ENCODE peak calls at places on chromosomes 7 and 10, in five cellular contexts. W is trophoblast cell; F is naive thymus-derived CD4-positive, alpha-beta T cell; U is fibroblast of lung; Z is neuronal stem cell. M is an unnamed sample.

GRCh38 chr7:101862280-101863220 is 45.1 kb downstream of the CUX1 start:
- DNase-seq in U (peak; percentile 34), F (no peak), W (no peak), Z (no peak), M (no peak)

GRCh38 chr10:9825491-9826018 is 1192.1 kb upstream of the CELF2 start:
- DNase-seq in W (peak; percentile 98), U (no peak), Z (no peak), F (no peak), M (no peak)

GRCh38 chr7:67302113-67303039 is 305.7 kb downstream of the TYW1 start:
- DNase-seq in Z (peak; percentile 99), W (peak; percentile 100), F (peak; percentile 95), U (peak; percentile 99), M (peak; percentile 99)

GRCh38 chr10:113047151-113047550 is 97.1 kb downstream of the TCF7L2 start:
- DNase-seq in Z (no peak), U (no peak), W (no peak), F (no peak), M (no peak)

GRCh38 chr10:47031251-47031952 is 120.2 kb downstream of the PTPN20 start:
- DNase-seq in Z (no peak), W (peak; percentile 6), F (no peak), U (no peak), M (no peak)

GRCh38 chr7:2702594-2702957 is 14.6 kb downstream of the AMZ1 start:
- DNase-seq in Z (no peak), W (no peak), U (no peak), F (no peak), M (no peak)

GRCh38 chr10:50260791-50261281 is 9.5 kb upstream of the ASAH2 start:
- DNase-seq in Z (no peak), W (peak; percentile 21), F (no peak), U (no peak), M (no peak)

GRCh38 chr10:33716461-33717267 is 382.2 kb upstream of the NRP1 start:
- DNase-seq in Z (no peak), U (no peak), F (no peak), W (no peak), M (no peak)

GRCh38 chr7:148537435-148537834 is 53.1 kb upstream of the C7orf33 start:
- DNase-seq in U (no peak), W (no peak), Z (no peak), F (no peak), M (no peak)

GRCh38 chr10:68561804-68562649 is 1.9 kb downstream of the TET1 start:
- DNase-seq in Z (peak; percentile 42), U (peak; percentile 42), F (no peak), W (peak; percentile 29), M (no peak)

GRCh38 chr7:19491821-19492452 is 216.9 kb downstream of the POLR1F start:
- DNase-seq in F (no peak), Z (no peak), U (peak; percentile 65), W (peak; percentile 33), M (no peak)

GRCh38 chr7:4833691-4834600 is 27.9 kb downstream of the PAPOLB start:
- DNase-seq in Z (no peak), W (peak; percentile 50), F (no peak), U (no peak), M (no peak)

GRCh38 chr7:87375647-87376435 is 30.4 kb downstream of the CROT start:
- DNase-seq in U (peak; percentile 15), F (no peak), Z (no peak), W (no peak), M (no peak)

GRCh38 chr10:29243750-29244149 is 45.1 kb upstream of the LYZL1 start:
- DNase-seq in F (no peak), Z (no peak), U (no peak), W (peak; percentile 88), M (no peak)

GRCh38 chr10:86798636-86799035 is 42.2 kb downstream of the BMPR1A start:
- DNase-seq in W (no peak), U (peak; percentile 46), Z (no peak), F (peak; percentile 2), M (no peak)

GRCh38 chr10:18472977-18473376 is 178.4 kb downstream of the NSUN6 start:
- DNase-seq in U (no peak), Z (no peak), F (no peak), W (peak; percentile 39), M (no peak)

GRCh38 chr7:104029765-104030164 is 40.3 kb upstream of the RELN start:
- DNase-seq in F (no peak), Z (no peak), U (no peak), W (peak; percentile 58), M (no peak)

GRCh38 chr7:157437519-157438061 is 100.8 kb downstream of the DNAJB6 start:
- DNase-seq in W (no peak), F (no peak), Z (no peak), U (no peak), M (no peak)

GRCh38 chr10:66627156-66627555 is 298.7 kb upstream of the LRRTM3 start:
- DNase-seq in W (no peak), F (no peak), U (peak; percentile 25), Z (no peak), M (no peak)

GRCh38 chr10:131896403-131896802 is 4.4 kb upstream of the PPP2R2D start:
- DNase-seq in W (no peak), Z (no peak), U (no peak), F (peak; percentile 50), M (no peak)

GRCh38 chr10:28010821-28011220 is 11.9 kb upstream of the ODAD2 start:
- DNase-seq in F (no peak), Z (no peak), U (no peak), W (peak; percentile 66), M (no peak)

GRCh38 chr10:133461027-133461426 is 7.3 kb downstream of the SCART1 start:
- DNase-seq in W (no peak), U (no peak), F (no peak), Z (no peak), M (peak; percentile 64)

GRCh38 chr7:128383781-128384180 is 22.3 kb upstream of the PRRT4 start:
- DNase-seq in W (no peak), U (no peak), Z (no peak), F (no peak), M (no peak)

GRCh38 chr10:52566471-52567246 is 205.9 kb downstream of the MBL2 start:
- DNase-seq in W (peak; percentile 43), F (no peak), U (peak; percentile 83), Z (peak; percentile 2), M (no peak)

GRCh38 chr7:6266699-6267098 is 5.7 kb downstream of the CYTH3 start:
- DNase-seq in W (no peak), F (no peak), Z (no peak), U (no peak), M (no peak)

GRCh38 chr7:122858310-122858709 is 27.9 kb downstream of the CADPS2 start:
- DNase-seq in F (no peak), Z (no peak), U (no peak), W (no peak), M (no peak)

GRCh38 chr7:106693659-106694353 is 32.8 kb upstream of the CCDC71L start:
- DNase-seq in U (no peak), W (peak; percentile 89), F (no peak), Z (no peak), M (no peak)

GRCh38 chr10:68301790-68302502 is 29.9 kb upstream of the HNRNPH3 start:
- DNase-seq in W (peak; percentile 63), Z (peak; percentile 14), U (peak; percentile 76), F (peak; percentile 14), M (no peak)

GRCh38 chr10:26755443-26755903 is 58.0 kb downstream of the PDSS1 start:
- DNase-seq in U (peak; percentile 21), Z (no peak), F (no peak), W (no peak), M (no peak)

GRCh38 chr7:28661826-28662225 is 249.5 kb downstream of the CREB5 start:
- DNase-seq in W (no peak), U (no peak), F (no peak), Z (no peak), M (no peak)

GRCh38 chr7:35908305-35909223 is 107.7 kb downstream of the SEPTIN7 start:
- DNase-seq in W (no peak), U (no peak), F (no peak), Z (no peak), M (no peak)
- H3K4me3 ChIP-seq in W (no peak overlapping the region), U (no peak overlapping the region), F (no peak overlapping the region), Z (no peak overlapping the region), M (no peak overlapping the region)

DNA sequence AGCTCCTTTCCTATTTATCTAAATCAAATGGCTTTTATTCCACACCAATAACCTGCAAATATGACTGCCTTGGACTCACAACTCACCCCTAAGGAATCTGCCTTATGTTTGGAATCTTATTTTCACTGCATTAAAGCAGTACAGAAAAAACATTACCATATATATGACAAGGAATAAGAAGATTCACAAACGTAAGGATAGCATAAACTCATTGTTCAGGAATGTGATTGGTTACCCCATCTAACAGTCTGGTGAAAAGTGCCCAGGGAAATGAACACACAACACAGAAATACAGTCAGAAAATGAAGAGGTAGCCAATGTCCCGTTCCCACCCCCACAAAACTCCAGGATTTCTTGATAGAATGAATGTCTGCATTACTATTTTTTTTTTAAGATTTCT is 2.0 kb downstream of the PPP3CB start:
- DNase-seq in W (peak; percentile 50), U (peak; percentile 37), F (no peak), Z (no peak), M (no peak)
- H3K4me3 ChIP-seq in W (no peak overlapping the region), U (peak overlapping the region; percentile 42), F (no peak overlapping the region), Z (no peak overlapping the region), M (peak overlapping the region; percentile 92)

GRCh38 chr10:4053940-4054339 is 268.9 kb upstream of the KLF6 start:
- DNase-seq in F (no peak), Z (no peak), W (no peak), U (no peak), M (peak; percentile 46)

GRCh38 chr10:4048245-4048864 is 263.3 kb upstream of the KLF6 start:
- DNase-seq in F (no peak), Z (no peak), W (no peak), U (no peak), M (peak; percentile 28)

GRCh38 chr10:4051011-4051407 is 266.0 kb upstream of the KLF6 start:
- DNase-seq in Z (no peak), F (no peak), W (peak; percentile 35), U (peak; percentile 83), M (no peak)

GRCh38 chr10:4050061-4050460 is 265.1 kb upstream of the KLF6 start:
- DNase-seq in W (no peak), U (no peak), Z (no peak), F (no peak), M (no peak)

DNA sequence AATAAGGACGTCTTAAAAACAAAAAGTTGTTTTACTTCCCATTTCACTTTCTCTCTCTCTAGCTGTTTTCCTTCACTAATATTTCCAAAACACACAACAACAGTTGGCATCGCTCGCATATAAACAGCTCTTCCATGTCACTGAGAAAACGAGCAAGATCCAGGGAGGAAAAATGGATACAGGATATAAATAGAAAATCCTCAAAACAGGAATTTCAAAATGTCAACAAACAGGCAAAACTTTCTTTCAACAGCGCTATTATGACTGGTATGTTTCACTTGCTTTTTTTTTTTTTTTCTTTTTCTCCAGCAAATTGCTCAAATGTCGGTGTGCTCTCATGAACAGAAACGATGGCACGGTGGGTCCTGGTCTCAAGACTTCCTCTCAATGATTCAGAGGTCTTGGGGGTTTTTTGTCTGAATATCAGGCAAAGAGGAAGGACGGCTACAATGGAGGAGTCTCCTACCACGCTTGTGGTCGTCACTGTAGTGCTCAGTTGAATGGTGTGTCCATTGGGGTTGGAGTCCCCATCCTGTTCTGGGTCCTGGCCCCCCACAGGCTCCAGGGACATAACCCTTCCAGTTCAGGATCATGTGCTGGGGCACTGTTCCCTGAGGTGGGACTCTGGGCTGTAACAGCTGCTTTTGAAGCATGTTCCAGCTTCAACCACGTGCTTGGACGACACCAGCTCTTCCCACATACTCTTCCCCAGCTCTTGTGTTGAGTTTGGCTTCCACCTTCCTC is 266.6 kb upstream of the KLF6 start:
- DNase-seq in U (peak; percentile 57), Z (no peak), W (peak; percentile 39), F (no peak), M (peak; percentile 82)
- H3K4me3 ChIP-seq in U (peak overlapping the region; percentile 45), Z (no peak overlapping the region), W (no peak overlapping the region), F (no peak overlapping the region), M (peak overlapping the region; percentile 29)

GRCh38 chr7:120041798-120042197 is 231.2 kb upstream of the KCND2 start:
- DNase-seq in F (no peak), U (no peak), Z (no peak), W (no peak), M (no peak)
- H3K4me3 ChIP-seq in F (no peak overlapping the region), U (no peak overlapping the region), Z (no peak overlapping the region), W (no peak overlapping the region), M (no peak overlapping the region)